ENCODE peak calls at places on chromosomes 3 and 15, in six cellular contexts. R is type B pancreatic cell, J is putamen, E is lower leg skin, D is NCI-H1436, P is midbrain. L is an unnamed sample.

GRCh38 chr15:44729394-44729913 is 6.9 kb upstream of the TRIM69 start:
- DNase-seq in R (no peak), J (no peak), E (no peak), D (no peak), P (peak; percentile 73), L (no peak)

GRCh38 chr3:169945313-169945712 is 21.3 kb upstream of the SEC62 start:
- DNase-seq in R (no peak), J (no peak), E (peak; percentile 43), D (no peak), P (no peak), L (no peak)

GRCh38 chr3:50274371-50275104 is 4.3 kb upstream of the LSMEM2 start:
- DNase-seq in R (no peak), J (no peak), E (no peak), D (no peak), P (peak; percentile 57), L (no peak)

GRCh38 chr15:42727740-42728355 is 9.1 kb downstream of the CDAN1 start:
- DNase-seq in R (peak; percentile 61), J (no peak), E (no peak), D (no peak), P (no peak), L (no peak)

GRCh38 chr15:42919794-42920280 is 741 bp downstream of the TTBK2 start:
- DNase-seq in R (no peak), J (peak; percentile 37), E (peak; percentile 35), D (no peak), P (peak; percentile 62), L (peak; percentile 63)

GRCh38 chr15:31276596-31277298 is 49.9 kb upstream of the KLF13 start:
- DNase-seq in R (no peak), J (no peak), E (no peak), D (no peak), P (no peak), L (peak; percentile 28)

GRCh38 chr3:129500334-129500658 is 28.1 kb upstream of the RHO start:
- DNase-seq in R (no peak), J (no peak), E (no peak), D (no peak), P (no peak), L (no peak)

GRCh38 chr3:51311055-51311454 is 74.0 kb upstream of the MANF start:
- DNase-seq in R (no peak), J (no peak), E (no peak), D (no peak), P (no peak), L (no peak)

GRCh38 chr3:19972056-19972455 is 25.2 kb downstream of the RAB5A start:
- DNase-seq in R (no peak), J (no peak), E (no peak), D (no peak), P (no peak), L (no peak)

GRCh38 chr15:63491116-63491817 is 13.1 kb upstream of the USP3 start:
- DNase-seq in R (peak; percentile 10), J (no peak), E (no peak), D (no peak), P (no peak), L (no peak)

GRCh38 chr3:42689421-42690014 is 4.2 kb downstream of the KLHL40 start:
- DNase-seq in R (no peak), J (no peak), E (no peak), D (no peak), P (no peak), L (no peak)

GRCh38 chr3:147419062-147419701 is 10.0 kb downstream of the ZIC1 start:
- DNase-seq in R (peak; percentile 90), J (peak; percentile 82), E (peak; percentile 66), D (no peak), P (peak; percentile 92), L (no peak)

GRCh38 chr3:195259146-195259563 is 11.8 kb downstream of the XXYLT1 start:
- DNase-seq in R (no peak), J (no peak), E (no peak), D (no peak), P (no peak), L (peak; percentile 64)

GRCh38 chr3:140292154-140292553 is 357.2 kb downstream of the CLSTN2 start:
- DNase-seq in R (no peak), J (no peak), E (no peak), D (no peak), P (no peak), L (no peak)

GRCh38 chr15:59223736-59224135 is 17.1 kb downstream of the LDHAL6B start:
- DNase-seq in R (no peak), J (no peak), E (no peak), D (no peak), P (peak; percentile 22), L (no peak)

GRCh38 chr15:37933685-37934084 is 755 bp upstream of the TMCO5A start:
- DNase-seq in R (no peak), J (no peak), E (no peak), D (no peak), P (no peak), L (no peak)

GRCh38 chr15:49521802-49522201 is 98.8 kb downstream of the FGF7 start:
- DNase-seq in R (no peak), J (no peak), E (no peak), D (no peak), P (no peak), L (no peak)